ENCODE peak calls at places on chromosomes 6 and 20, in ten cellular contexts. B is H1, Q is fibroblast of lung, R is PC-3, F is keratinocyte, E is neural progenitor cell, G is colonic mucosa, W is MM.1S, C is astrocyte, U is NT2/D1. K is an unnamed sample.

GRCh38 chr6:170433163-170434095 is 119.7 kb downstream of the PSMB1 start:
- DNase-seq in B (no peak), G (no peak), E (peak; percentile 63), C (no peak), F (no peak), Q (no peak), U (no peak), R (no peak), W (no peak), K (peak; percentile 44)

GRCh38 chr6:21935561-21936028 is 342.0 kb downstream of the SOX4 start:
- DNase-seq in R (peak; percentile 69), W (no peak), Q (peak; percentile 68), E (peak; percentile 53), C (peak; percentile 57), B (no peak), G (peak; percentile 52), U (peak; percentile 44), F (no peak), K (peak; percentile 78)

GRCh38 chr6:79608334-79609224 is 22.6 kb upstream of the SH3BGRL2 start:
- DNase-seq in C (no peak), B (no peak), W (no peak), U (no peak), R (peak; percentile 21), G (peak; percentile 82), F (no peak), E (no peak), Q (peak; percentile 28), K (no peak)

GRCh38 chr20:3797226-3797545 is 1.1 kb downstream of the CDC25B start:
- DNase-seq in E (no peak), Q (no peak), G (no peak), B (no peak), W (peak; percentile 12), U (no peak), C (no peak), F (no peak), R (no peak), K (no peak)

GRCh38 chr6:137637161-137637560 is 143.0 kb upstream of the OLIG3 start:
- DNase-seq in F (no peak), R (peak; percentile 57), C (peak; percentile 99), E (no peak), W (peak; percentile 85), G (no peak), U (no peak), B (no peak), Q (peak; percentile 99), K (no peak)

GRCh38 chr20:41005361-41005729 is 23.3 kb upstream of the TOP1 start:
- DNase-seq in E (no peak), C (peak; percentile 93), G (peak; percentile 91), U (no peak), R (peak; percentile 99), B (no peak), Q (peak; percentile 95), F (peak; percentile 62), W (no peak), K (no peak)

GRCh38 chr6:151060096-151060741 is 179.5 kb upstream of the AKAP12 start:
- DNase-seq in F (peak; percentile 92), W (no peak), G (peak; percentile 12), R (peak; percentile 97), E (no peak), B (no peak), Q (peak; percentile 98), C (peak; percentile 98), U (no peak), K (no peak)

GRCh38 chr6:40923860-40924259 is 115.2 kb downstream of the UNC5CL start:
- DNase-seq in G (no peak), Q (no peak), U (no peak), F (no peak), R (no peak), B (no peak), C (no peak), W (no peak), E (no peak), K (peak; percentile 29)

GRCh38 chr6:113055086-113055485 is 708.0 kb downstream of the RFPL4B start:
- DNase-seq in C (no peak), E (no peak), W (no peak), G (no peak), R (peak; percentile 39), U (no peak), F (no peak), B (no peak), Q (no peak), K (no peak)

GRCh38 chr20:40547492-40548129 is 141.4 kb downstream of the MAFB start:
- DNase-seq in F (no peak), Q (no peak), U (no peak), C (no peak), W (no peak), R (no peak), G (no peak), E (no peak), B (no peak), K (no peak)

GRCh38 chr6:71123051-71123450 is 165.6 kb upstream of the OGFRL1 start:
- DNase-seq in F (no peak), C (peak; percentile 67), Q (peak; percentile 75), R (no peak), W (no peak), E (no peak), G (no peak), B (no peak), U (no peak), K (no peak)

GRCh38 chr6:51854876-51855275 is 232.5 kb downstream of the PKHD1 start:
- DNase-seq in B (peak; percentile 48), C (no peak), G (no peak), R (no peak), U (no peak), E (peak; percentile 57), W (no peak), F (no peak), Q (no peak), K (peak; percentile 73)

GRCh38 chr20:32474009-32474716 is 111.0 kb downstream of the NOL4L start:
- DNase-seq in E (no peak), U (no peak), C (no peak), B (no peak), F (no peak), R (no peak), Q (no peak), G (peak; percentile 56), W (no peak), K (no peak)
- H3K4me3 ChIP-seq in E (no peak overlapping the region), U (no peak overlapping the region), C (peak overlapping the region; percentile 53), B (no peak overlapping the region), F (no peak overlapping the region), R (no peak overlapping the region), Q (peak overlapping the region; percentile 62), G (peak overlapping the region; percentile 21), W (no peak overlapping the region), K (no peak overlapping the region)

GRCh38 chr20:32763202-32763999 is 1.2 kb downstream of the DNMT3B start:
- DNase-seq in R (peak; percentile 34), E (peak; percentile 58), B (no peak), Q (no peak), W (peak; percentile 58), F (no peak), C (no peak), U (no peak), G (no peak), K (peak; percentile 66)
- H3K9ac ChIP-seq in R (peak overlapping the region; percentile 80), E (peak overlapping the region; percentile 69), B (peak overlapping the region; percentile 90), Q (peak overlapping the region; percentile 67), W (peak overlapping the region; percentile 81), F (peak overlapping the region; percentile 61), C (peak overlapping the region; percentile 86), U (peak overlapping the region; percentile 99), G (peak overlapping the region; percentile 58), K (peak overlapping the region; percentile 79)

DNA sequence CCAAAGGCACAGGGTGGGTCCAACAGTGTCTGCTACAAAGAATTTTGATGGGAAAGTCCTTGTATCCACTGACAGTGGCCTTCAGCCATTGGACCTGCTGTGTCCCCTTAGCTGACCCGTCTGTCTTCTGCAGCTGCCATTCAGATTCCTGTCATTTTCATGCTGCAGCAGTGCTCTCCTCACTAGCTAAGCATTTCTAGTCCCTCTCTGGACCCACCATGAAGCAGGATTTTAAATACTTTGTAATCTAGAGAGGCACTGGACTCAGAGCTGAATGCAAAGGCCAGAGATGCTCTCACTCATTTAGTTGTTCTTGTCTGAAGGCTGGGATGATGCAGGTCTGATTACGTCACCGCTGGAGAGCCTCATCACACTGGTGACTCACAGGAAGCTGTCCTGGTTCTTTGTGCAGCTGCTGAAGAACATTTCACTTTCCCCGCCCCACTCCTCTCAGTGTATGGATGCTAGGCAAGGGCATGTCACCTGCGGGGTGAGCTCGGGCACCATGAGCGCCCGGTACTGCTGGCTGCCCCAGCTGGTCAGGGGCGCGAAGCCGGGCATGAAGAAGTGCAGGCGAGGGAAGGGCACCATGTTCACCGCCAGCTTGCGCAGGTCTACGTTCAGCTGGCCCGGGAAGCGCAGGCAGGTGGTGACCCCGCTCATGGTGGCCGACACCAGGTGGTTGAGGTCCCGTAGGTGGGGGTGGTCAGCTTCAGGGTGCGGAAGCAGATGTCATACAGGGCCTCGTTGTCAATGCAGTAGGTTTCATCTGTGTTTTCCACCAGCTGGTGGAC is 19.4 kb upstream of the TUBB2A start:
- DNase-seq in B (no peak), G (no peak), U (no peak), E (no peak), C (peak; percentile 94), R (peak; percentile 62), Q (peak; percentile 94), W (no peak), F (peak; percentile 61), K (peak; percentile 57)
- H3K4me3 ChIP-seq in B (no peak overlapping the region), G (no peak overlapping the region), U (no peak overlapping the region), E (no peak overlapping the region), C (no peak overlapping the region), R (no peak overlapping the region), Q (no peak overlapping the region), W (no peak overlapping the region), F (no peak overlapping the region), K (no peak overlapping the region)

GRCh38 chr6:148873868-148874267 is 127.0 kb downstream of the UST start:
- DNase-seq in G (no peak), W (no peak), B (no peak), E (no peak), C (no peak), R (no peak), F (no peak), Q (no peak), U (no peak), K (no peak)
- H3K9ac ChIP-seq in G (no peak overlapping the region), W (no peak overlapping the region), B (no peak overlapping the region), E (no peak overlapping the region), C (no peak overlapping the region), R (no peak overlapping the region), F (no peak overlapping the region), Q (no peak overlapping the region), U (no peak overlapping the region), K (no peak overlapping the region)

K was measured in endodermal cell.